ENCODE peak calls at places on chromosomes 3 and 15, in nine cellular contexts. J is adipocyte, I is right lobe of liver, U is GM12878, T is psoas muscle, W is skeletal muscle cell, D is IMR-90, P is NT2/D1, Z is ovary. R is an unnamed sample.
A peak's percentile ranks its signal among the peaks of the same experiment; 100 is the strongest.

GRCh38 chr3:172808969-172809546 is 58.5 kb downstream of the ECT2 start:
- DNase-seq in J (peak; percentile 84), I (no peak), U (no peak), T (no peak), W (peak; percentile 7), D (peak; percentile 61), P (no peak), Z (no peak), R (peak; percentile 46)

GRCh38 chr3:169149349-169149890 is 514.1 kb downstream of the MECOM start:
- DNase-seq in J (peak; percentile 94), I (peak; percentile 86), U (peak; percentile 4), T (peak; percentile 72), W (peak; percentile 35), D (peak; percentile 80), P (peak; percentile 85), Z (peak; percentile 42), R (peak; percentile 90)

GRCh38 chr3:30945291-30945690 is 50.8 kb upstream of the GADL1 start:
- DNase-seq in J (no peak), I (no peak), U (no peak), T (no peak), W (no peak), D (no peak), P (no peak), Z (no peak), R (no peak)

GRCh38 chr15:96361309-96362000 is 31.0 kb downstream of the NR2F2 start:
- DNase-seq in J (no peak), I (no peak), U (no peak), T (no peak), W (no peak), D (no peak), P (no peak), Z (no peak), R (peak; percentile 45)

GRCh38 chr3:122743581-122744120 is 50.0 kb downstream of the HSPBAP1 start:
- DNase-seq in J (no peak), I (no peak), U (no peak), T (no peak), W (no peak), D (no peak), P (no peak), Z (no peak), R (no peak)

GRCh38 chr3:114144909-114145688 is 33.8 kb downstream of the DRD3 start:
- DNase-seq in J (peak; percentile 89), I (no peak), U (no peak), T (no peak), W (peak; percentile 88), D (peak; percentile 94), P (no peak), Z (no peak), R (no peak)

GRCh38 chr15:28128036-28128435 is 28.9 kb upstream of the OCA2 start:
- DNase-seq in J (no peak), I (peak; percentile 44), U (no peak), T (peak; percentile 41), W (no peak), D (no peak), P (no peak), Z (no peak), R (no peak)

GRCh38 chr3:39146083-39146501 is 7.3 kb downstream of the CSRNP1 start:
- DNase-seq in J (no peak), I (peak; percentile 74), U (no peak), T (no peak), W (no peak), D (no peak), P (no peak), Z (no peak), R (no peak)

GRCh38 chr3:10515884-10516495 is 10.6 kb upstream of the ATP2B2 start:
- DNase-seq in J (no peak), I (no peak), U (no peak), T (no peak), W (no peak), D (no peak), P (no peak), Z (no peak), R (peak; percentile 34)

GRCh38 chr3:188185717-188186236 is 31.8 kb downstream of the LPP start:
- DNase-seq in J (peak; percentile 43), I (no peak), U (no peak), T (peak; percentile 30), W (no peak), D (no peak), P (no peak), Z (no peak), R (no peak)

GRCh38 chr15:31228980-31229826 is 97.4 kb upstream of the KLF13 start:
- DNase-seq in J (no peak), I (peak; percentile 57), U (peak; percentile 91), T (no peak), W (no peak), D (no peak), P (no peak), Z (no peak), R (peak; percentile 29)

GRCh38 chr3:62261121-62261520 is 112.2 kb downstream of the FEZF2 start:
- DNase-seq in J (no peak), I (no peak), U (no peak), T (no peak), W (no peak), D (no peak), P (no peak), Z (no peak), R (no peak)

GRCh38 chr3:142315083-142315482 is 89.7 kb upstream of the GK5 start:
- DNase-seq in J (peak; percentile 62), I (no peak), U (no peak), T (no peak), W (peak; percentile 32), D (peak; percentile 87), P (no peak), Z (no peak), R (peak; percentile 4)

GRCh38 chr15:101445562-101446526 is 43.7 kb downstream of the PCSK6 start:
- DNase-seq in J (peak; percentile 49), I (no peak), U (no peak), T (peak; percentile 70), W (peak; percentile 6), D (peak; percentile 21), P (no peak), Z (no peak), R (no peak)

GRCh38 chr15:40764766-40765136 is 883 bp downstream of the GCHFR start:
- DNase-seq in J (no peak), I (no peak), U (no peak), T (no peak), W (no peak), D (no peak), P (no peak), Z (no peak), R (no peak)
- H3K4me3 ChIP-seq in J (peak overlapping the region; percentile 82), I (peak overlapping the region; percentile 70), U (peak overlapping the region; percentile 78), T (peak overlapping the region; percentile 71), W (peak overlapping the region; percentile 50), D (peak overlapping the region; percentile 44), P (peak overlapping the region; percentile 65), Z (peak overlapping the region; percentile 69), R (peak overlapping the region; percentile 83)

GRCh38 chr15:60000113-60000823 is 3.8 kb upstream of the FOXB1 start:
- DNase-seq in J (no peak), I (peak; percentile 37), U (no peak), T (no peak), W (no peak), D (no peak), P (no peak), Z (no peak), R (peak; percentile 72)
- H3K4me3 ChIP-seq in J (no peak overlapping the region), I (no peak overlapping the region), U (no peak overlapping the region), T (no peak overlapping the region), W (no peak overlapping the region), D (no peak overlapping the region), P (peak overlapping the region; percentile 21), Z (no peak overlapping the region), R (peak overlapping the region; percentile 82)

DNA sequence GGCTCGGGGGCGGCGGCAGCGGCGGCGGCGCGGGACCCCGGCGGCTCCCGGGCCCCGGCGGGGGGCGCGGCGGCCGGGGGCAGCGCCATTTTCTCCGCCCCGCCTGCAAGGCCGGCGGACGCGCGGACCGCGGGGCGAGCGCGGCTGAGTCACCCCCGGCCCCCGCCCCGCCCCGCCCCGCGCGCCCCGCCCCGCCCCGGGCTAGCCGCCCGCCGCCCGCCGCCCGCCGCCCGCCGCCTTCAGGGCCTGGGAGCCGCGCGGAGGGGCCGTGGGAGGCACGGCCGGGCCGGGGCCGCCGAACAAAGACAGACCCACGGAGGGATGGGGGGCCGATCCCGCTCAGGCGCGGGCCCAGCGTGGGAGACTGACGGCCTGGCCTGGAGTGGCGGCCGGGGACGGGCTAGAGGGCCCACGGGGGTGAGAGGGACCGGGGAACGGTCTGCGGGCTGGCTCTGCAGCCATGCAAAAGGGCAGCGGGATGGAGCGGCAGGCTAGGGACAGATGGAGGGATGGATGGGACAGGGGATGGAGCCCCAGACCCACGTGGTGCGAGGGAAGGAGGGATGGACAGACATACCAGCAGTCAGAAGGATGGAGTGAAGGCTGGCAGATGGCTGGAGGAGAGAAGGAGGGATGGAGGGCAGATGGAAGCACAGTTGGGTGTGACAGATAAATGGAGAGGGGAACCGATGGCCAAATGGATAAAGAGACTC is at the start of gene EIF4E3:
- DNase-seq in J (peak; percentile 80), I (peak; percentile 59), U (no peak), T (peak; percentile 47), W (no peak), D (peak; percentile 4), P (no peak), Z (peak; percentile 43), R (peak; percentile 65)
- H3K4me3 ChIP-seq in J (peak within 1 kb of the TSS; percentile 89), I (peak within 1 kb of the TSS; percentile 83), U (peak within 1 kb of the TSS; percentile 60), T (peak within 1 kb of the TSS; percentile 92), W (peak within 1 kb of the TSS; percentile 63), D (peak within 1 kb of the TSS; percentile 70), P (peak within 1 kb of the TSS; percentile 63), Z (peak within 1 kb of the TSS; percentile 90), R (peak within 1 kb of the TSS; percentile 82)

DNA sequence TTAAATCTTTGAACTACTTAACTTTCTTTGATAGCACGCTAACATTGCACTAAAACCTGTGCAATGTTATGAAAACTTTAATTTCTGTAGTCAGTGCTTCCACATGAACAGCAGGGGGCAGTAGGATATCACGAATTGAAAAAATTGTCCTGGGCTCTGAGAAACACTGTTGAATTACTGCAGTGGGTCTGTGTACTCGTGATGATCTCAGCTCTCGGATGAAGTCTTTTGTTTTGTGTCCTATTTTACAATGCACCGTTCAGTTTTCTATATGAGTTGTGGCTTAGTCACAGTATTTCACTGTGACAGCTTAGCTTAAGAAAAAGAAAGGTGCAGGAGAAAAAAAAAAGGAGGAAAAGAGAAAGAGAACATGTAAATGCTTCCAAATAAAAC is 141.3 kb upstream of the CCDC54 start:
- DNase-seq in J (peak; percentile 95), I (no peak), U (peak; percentile 31), T (no peak), W (peak; percentile 83), D (peak; percentile 89), P (peak; percentile 57), Z (peak; percentile 39), R (peak; percentile 82)
- H3K4me3 ChIP-seq in J (peak overlapping the region; percentile 94), I (peak overlapping the region; percentile 39), U (no peak overlapping the region), T (peak overlapping the region; percentile 63), W (peak overlapping the region; percentile 40), D (peak overlapping the region; percentile 40), P (peak overlapping the region; percentile 1), Z (peak overlapping the region; percentile 40), R (no peak overlapping the region)

DNA sequence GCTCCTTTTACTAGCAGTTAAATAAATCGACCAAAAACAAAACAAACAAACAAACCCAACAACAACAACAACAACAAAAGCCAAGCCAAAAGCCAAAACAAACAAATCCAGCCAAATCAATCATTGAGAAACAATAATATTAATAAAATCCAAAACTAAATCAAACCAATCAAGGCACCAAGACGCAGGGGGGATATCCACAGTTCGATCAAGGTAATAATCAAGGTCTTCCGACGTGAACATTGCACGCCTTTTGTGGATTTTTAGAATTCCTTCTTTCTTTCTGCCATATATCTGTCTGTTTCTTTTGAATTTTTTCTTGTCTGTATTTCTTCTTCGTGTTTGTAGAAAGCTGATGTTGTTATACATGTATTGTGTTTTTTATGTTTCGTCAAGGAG is 860 bp downstream of the ARPP21 start:
- DNase-seq in J (no peak), I (no peak), U (no peak), T (no peak), W (no peak), D (no peak), P (no peak), Z (no peak), R (no peak)
- H3K4me3 ChIP-seq in J (peak overlapping the region; percentile 70), I (peak overlapping the region; percentile 46), U (no peak overlapping the region), T (peak overlapping the region; percentile 80), W (peak overlapping the region; percentile 53), D (no peak overlapping the region), P (peak overlapping the region; percentile 95), Z (no peak overlapping the region), R (peak overlapping the region; percentile 84)

GRCh38 chr15:80153900-80154299 is 1.1 kb downstream of the FAH start:
- DNase-seq in J (peak; percentile 37), I (no peak), U (no peak), T (no peak), W (no peak), D (peak; percentile 13), P (no peak), Z (no peak), R (no peak)
- H3K4me3 ChIP-seq in J (peak overlapping the region; percentile 89), I (peak overlapping the region; percentile 77), U (peak overlapping the region; percentile 86), T (peak overlapping the region; percentile 75), W (peak overlapping the region; percentile 68), D (no peak overlapping the region), P (no peak overlapping the region), Z (no peak overlapping the region), R (peak overlapping the region; percentile 90)

R was measured in GM23338.